ENCODE peak calls at places on chromosome 15, in seven cellular contexts. I is coronary artery; U is right atrium auricular region; H is kidney; P is fibroblast of lung; E is psoas muscle; F is CD8-positive, alpha-beta T cell. Z is an unnamed sample.

GRCh38 chr15:48642795-48643194 is 2.7 kb downstream of the FBN1 start:
- DNase-seq in I (no peak), U (no peak), H (no peak), P (peak; percentile 44), E (no peak), F (no peak), Z (no peak)

GRCh38 chr15:38843736-38844590 is 279.3 kb upstream of the RASGRP1 start:
- DNase-seq in I (no peak), U (no peak), H (no peak), P (no peak), E (no peak), F (no peak), Z (no peak)

GRCh38 chr15:94203321-94203720 is 28.0 kb upstream of the MCTP2 start:
- DNase-seq in I (no peak), U (no peak), H (no peak), P (no peak), E (no peak), F (no peak), Z (no peak)

GRCh38 chr15:72489943-72490554 is 15.9 kb downstream of the ARIH1 start:
- DNase-seq in I (no peak), U (no peak), H (no peak), P (no peak), E (no peak), F (no peak), Z (no peak)

GRCh38 chr15:93049914-93050534 is 39.0 kb downstream of the RGMA start:
- DNase-seq in I (no peak), U (no peak), H (peak; percentile 35), P (no peak), E (no peak), F (no peak), Z (no peak)

GRCh38 chr15:71779073-71779797 is 31.1 kb upstream of the NR2E3 start:
- DNase-seq in I (no peak), U (peak; percentile 53), H (no peak), P (no peak), E (no peak), F (no peak), Z (no peak)

GRCh38 chr15:51484781-51485180 is 137.8 kb downstream of the DMXL2 start:
- DNase-seq in I (no peak), U (no peak), H (no peak), P (peak; percentile 2), E (no peak), F (no peak), Z (no peak)

GRCh38 chr15:58361291-58361759 is 70.5 kb upstream of the LIPC start:
- DNase-seq in I (no peak), U (no peak), H (no peak), P (peak; percentile 98), E (no peak), F (no peak), Z (no peak)

GRCh38 chr15:77507151-77507847 is 86.6 kb downstream of the HMG20A start:
- DNase-seq in I (no peak), U (no peak), H (peak; percentile 84), P (no peak), E (peak; percentile 63), F (no peak), Z (no peak)

GRCh38 chr15:37046876-37047614 is 53.3 kb downstream of the MEIS2 start:
- DNase-seq in I (no peak), U (no peak), H (no peak), P (peak; percentile 37), E (no peak), F (no peak), Z (no peak)

GRCh38 chr15:44137750-44138149 is 57.3 kb downstream of the FRMD5 start:
- DNase-seq in I (no peak), U (no peak), H (no peak), P (no peak), E (no peak), F (no peak), Z (no peak)

GRCh38 chr15:89078831-89079810 is 9.1 kb upstream of the ABHD2 start:
- DNase-seq in I (no peak), U (no peak), H (no peak), P (no peak), E (no peak), F (no peak), Z (no peak)

DNA sequence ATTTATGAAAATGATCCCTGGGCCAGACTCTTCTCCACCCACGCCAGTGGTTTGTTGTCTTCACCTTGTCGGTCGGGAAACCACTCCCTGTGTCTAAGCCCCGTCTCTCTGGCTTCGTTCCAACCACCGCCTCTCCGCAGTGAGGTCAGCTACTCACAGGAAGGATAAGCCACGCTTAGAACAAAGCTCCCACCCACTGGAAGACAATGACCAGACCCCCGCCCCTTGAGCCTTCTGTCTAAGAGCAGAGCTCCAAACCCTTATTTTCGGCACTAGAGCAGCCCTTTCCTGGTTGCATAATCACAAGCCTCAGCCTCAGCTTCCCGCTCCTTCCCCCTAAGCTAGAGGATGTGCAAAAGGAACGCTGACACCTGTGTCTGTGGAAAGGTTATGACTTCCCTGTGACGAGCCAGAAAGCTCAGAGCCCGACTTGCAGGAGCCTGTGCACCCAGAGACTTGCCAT is 114.9 kb upstream of the MEF2A start:
- DNase-seq in I (peak; percentile 78), U (peak; percentile 90), H (peak; percentile 89), P (no peak), E (no peak), F (peak; percentile 75), Z (peak; percentile 58)
- H3K4me3 ChIP-seq in I (no peak overlapping the region), U (no peak overlapping the region), H (no peak overlapping the region), P (no peak overlapping the region), E (no peak overlapping the region), F (peak overlapping the region; percentile 4), Z (no peak overlapping the region)

GRCh38 chr15:23467110-23467600 is 20.1 kb upstream of the GOLGA6L2 start:
- DNase-seq in I (no peak), U (no peak), H (no peak), P (peak; percentile 34), E (no peak), F (no peak), Z (no peak)
- TF ChIP-seq CTCF in I (no peak), U (peak; percentile 63), H (peak; percentile 18), P (peak; percentile 7), E (peak; percentile 28), F (no peak), Z (peak; percentile 50)

DNA sequence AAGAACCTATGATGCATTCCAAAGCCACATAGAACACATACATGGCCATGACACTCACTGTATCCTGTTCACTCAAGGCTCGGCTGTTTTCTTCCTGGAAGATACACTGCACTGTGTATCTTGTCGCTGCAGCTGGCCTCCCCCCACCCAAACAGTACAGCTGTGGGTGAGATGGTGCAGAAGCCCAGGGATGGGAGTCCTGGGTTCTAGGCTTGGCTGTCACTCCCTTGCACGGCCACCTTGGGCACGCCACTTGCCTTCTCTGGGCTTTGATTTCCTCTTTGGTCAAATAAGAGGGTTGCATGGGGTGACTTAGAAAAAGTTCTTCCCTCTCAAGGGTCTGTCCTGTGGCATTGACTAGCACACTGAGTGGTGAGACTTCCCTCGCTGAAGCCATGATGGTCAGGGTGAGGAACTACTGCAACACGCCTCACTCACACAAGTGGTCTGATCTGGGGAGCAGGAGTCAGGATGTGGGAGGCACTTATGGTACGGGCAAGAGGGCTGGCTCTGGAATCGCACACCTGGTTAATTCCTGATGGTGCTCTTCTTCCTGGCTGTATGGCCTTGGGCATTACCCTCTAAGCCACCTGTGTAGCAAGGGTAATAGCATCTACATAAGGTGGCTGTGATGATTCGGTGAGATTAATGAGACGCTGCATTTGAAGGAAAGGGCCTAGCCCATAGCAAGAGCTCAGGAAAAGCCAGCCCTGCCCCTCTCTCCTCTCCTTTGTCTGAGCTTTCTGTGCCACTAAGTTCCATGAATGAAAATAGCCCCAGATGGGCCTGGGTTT is 44.0 kb downstream of the ANP32A start:
- DNase-seq in I (peak; percentile 70), U (no peak), H (no peak), P (no peak), E (no peak), F (no peak), Z (no peak)
- H3K27ac ChIP-seq in I (peak overlapping the region; percentile 42), U (peak overlapping the region; percentile 52), H (no peak overlapping the region), P (no peak overlapping the region), E (no peak overlapping the region), F (no peak overlapping the region), Z (peak overlapping the region; percentile 91)

DNA sequence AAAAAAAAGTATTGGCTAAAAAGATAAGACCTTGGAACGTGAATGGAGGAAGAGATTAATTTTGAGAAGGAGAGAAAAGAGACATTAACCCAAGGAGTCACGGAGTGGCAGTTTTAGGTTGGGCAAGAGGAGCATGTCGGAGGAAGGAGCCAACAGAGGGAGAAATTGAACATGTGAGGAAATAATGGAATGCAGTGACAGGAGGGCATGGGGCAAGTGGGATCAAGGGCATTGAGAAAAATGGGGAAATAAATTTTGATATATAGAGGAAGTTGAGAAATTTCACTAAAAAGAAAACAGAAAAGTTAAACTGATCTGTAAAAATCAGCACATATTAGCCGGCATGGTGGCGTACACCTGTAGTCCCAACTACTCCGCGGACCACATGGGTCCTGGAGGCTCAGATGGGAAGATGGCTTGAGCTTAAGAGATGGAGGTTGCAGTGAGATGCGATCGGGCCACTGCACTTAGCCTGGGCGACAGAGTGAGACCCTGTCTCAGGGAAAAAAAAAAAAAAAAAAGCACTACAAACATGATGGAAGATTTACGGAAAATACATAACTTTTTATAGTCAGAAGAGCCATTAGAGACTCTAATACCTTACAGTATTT is 1.2 kb downstream of the HAUS2 start:
- DNase-seq in I (no peak), U (no peak), H (no peak), P (no peak), E (no peak), F (no peak), Z (no peak)
- H3K4me3 ChIP-seq in I (peak overlapping the region; percentile 82), U (no peak overlapping the region), H (no peak overlapping the region), P (peak overlapping the region; percentile 54), E (peak overlapping the region; percentile 80), F (no peak overlapping the region), Z (peak overlapping the region; percentile 99)

DNA sequence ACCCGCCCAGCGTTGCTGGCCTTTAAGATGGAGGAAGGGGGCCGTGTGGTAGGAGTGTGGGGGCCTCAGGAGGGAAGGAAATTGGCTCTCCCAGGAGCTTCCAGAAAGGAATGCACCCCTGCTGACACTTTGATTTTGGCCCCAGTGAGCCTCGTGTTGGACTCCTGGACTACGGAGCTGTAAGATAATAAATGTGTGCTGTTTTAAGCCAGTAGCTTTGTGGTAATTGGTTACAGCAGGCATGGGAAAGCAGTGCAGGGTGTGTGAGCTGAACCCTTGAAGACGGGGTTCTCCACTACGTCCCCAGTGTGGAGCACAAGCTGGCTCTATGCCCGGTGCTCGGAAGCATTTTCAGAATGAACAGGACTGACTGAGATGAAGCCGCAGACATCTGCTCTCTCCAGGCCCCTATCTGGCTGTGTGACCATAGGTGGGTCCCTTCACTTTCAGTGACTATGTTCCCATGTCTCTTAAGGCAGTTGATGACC is 22.9 kb upstream of the CGNL1 start:
- DNase-seq in I (no peak), U (no peak), H (no peak), P (no peak), E (no peak), F (no peak), Z (no peak)
- TF ChIP-seq CTCF in I (no peak), U (no peak), H (no peak), P (no peak), E (no peak), F (no peak), Z (no peak)